ENCODE peak calls at places on chromosome 16, in six cellular contexts. I, J, D, B, X and U are unnamed samples.

GRCh38 chr16:73036074-73036826 is 11.7 kb downstream of the ZFHX3 start:
- DNase-seq in I (no peak), J (no peak), D (no peak), B (no peak), X (no peak), U (peak)

GRCh38 chr16:73143681-73144370 is 95.9 kb upstream of the ZFHX3 start:
- DNase-seq in I (no peak), J (peak), D (no peak), B (no peak), X (no peak), U (peak)

GRCh38 chr16:49464877-49465504 is 91.4 kb downstream of the C16orf78 start:
- DNase-seq in I (no peak), J (no peak), D (no peak), B (no peak), X (no peak), U (no peak)

GRCh38 chr16:73065617-73066313 is 17.8 kb upstream of the ZFHX3 start:
- DNase-seq in I (no peak), J (peak), D (no peak), B (peak), X (no peak), U (no peak)

GRCh38 chr16:17370233-17371013 is 100.3 kb downstream of the XYLT1 start:
- DNase-seq in I (no peak), J (no peak), D (no peak), B (no peak), X (no peak), U (no peak)

GRCh38 chr16:57277586-57277985 is 6.9 kb downstream of the PLLP start:
- DNase-seq in I (no peak), J (peak), D (no peak), B (no peak), X (no peak), U (peak)

GRCh38 chr16:12580809-12581208 is 222.9 kb downstream of the CPPED1 start:
- DNase-seq in I (no peak), J (no peak), D (no peak), B (no peak), X (no peak), U (no peak)

GRCh38 chr16:85733155-85733838 is 17.6 kb downstream of the C16orf74 start:
- DNase-seq in I (no peak), J (peak), D (no peak), B (no peak), X (peak), U (peak)

GRCh38 chr16:27217256-27217655 is 13.9 kb downstream of the KDM8 start:
- DNase-seq in I (no peak), J (peak), D (no peak), B (no peak), X (no peak), U (peak)

GRCh38 chr16:57607676-57608461 is 20.6 kb upstream of the ADGRG1 start:
- DNase-seq in I (no peak), J (no peak), D (no peak), B (no peak), X (peak), U (no peak)

GRCh38 chr16:46555981-46556380 is 65.2 kb downstream of the SHCBP1 start:
- DNase-seq in I (no peak), J (no peak), D (no peak), B (no peak), X (no peak), U (no peak)

GRCh38 chr16:75304521-75305363 is 53.3 kb upstream of the BCAR1 start:
- DNase-seq in I (peak), J (peak), D (no peak), B (peak), X (no peak), U (peak)

GRCh38 chr16:3030128-3030871 is 6.4 kb downstream of the BICDL2 start:
- DNase-seq in I (no peak), J (no peak), D (no peak), B (no peak), X (no peak), U (no peak)

GRCh38 chr16:65227041-65227835 is 105.4 kb upstream of the CDH11 start:
- DNase-seq in I (no peak), J (no peak), D (no peak), B (no peak), X (no peak), U (no peak)

GRCh38 chr16:48113471-48113870 is 42.3 kb downstream of the ABCC12 start:
- DNase-seq in I (no peak), J (no peak), D (no peak), B (no peak), X (no peak), U (no peak)